ENCODE peak calls at places on chromosome 10, in ten cellular contexts. One of them, this sample, is unnamed.

GRCh38 chr10:74917481-74918077 is 91.2 kb downstream of the KAT6B start:
- DNase-seq in AG08395: peak; percentile 53
- DNase-seq in AG10803: peak; percentile 70
- DNase-seq in stimulated activated CD8-positive, alpha-beta memory T cell treated with anti-CD3 and anti-CD28 coated beads, Interleukin-2, amount 100 ng/mL, for 48 hours: no peak
- DNase-seq in hippocampal formation: no peak
- DNase-seq in NCI-H1048: no peak
- DNase-seq in T1000: no peak
- DNase-seq in mesothelial cell of epicardium: no peak
- DNase-seq in activated naive CD8-positive, alpha-beta T cell treated with anti-CD3 and anti-CD28 coated beads, Interleukin-2, amount 50 U/mL, for 24 hours: no peak
- DNase-seq in astrocyte: peak; percentile 90
- DNase-seq in this sample: no peak

GRCh38 chr10:127880557-127880956 is 12.2 kb downstream of the CLRN3 start:
- DNase-seq in AG08395: no peak
- DNase-seq in T1000: no peak
- DNase-seq in mesothelial cell of epicardium: no peak
- DNase-seq in astrocyte: no peak
- DNase-seq in stimulated activated CD8-positive, alpha-beta memory T cell treated with anti-CD3 and anti-CD28 coated beads, Interleukin-2, amount 100 ng/mL, for 48 hours: no peak
- DNase-seq in AG10803: no peak
- DNase-seq in activated naive CD8-positive, alpha-beta T cell treated with anti-CD3 and anti-CD28 coated beads, Interleukin-2, amount 50 U/mL, for 24 hours: no peak
- DNase-seq in hippocampal formation: peak; percentile 40
- DNase-seq in NCI-H1048: no peak
- DNase-seq in this sample: no peak

GRCh38 chr10:4034907-4035581 is 250.0 kb upstream of the KLF6 start:
- DNase-seq in AG08395: peak; percentile 60
- DNase-seq in hippocampal formation: no peak
- DNase-seq in stimulated activated CD8-positive, alpha-beta memory T cell treated with anti-CD3 and anti-CD28 coated beads, Interleukin-2, amount 100 ng/mL, for 48 hours: no peak
- DNase-seq in astrocyte: no peak
- DNase-seq in NCI-H1048: no peak
- DNase-seq in activated naive CD8-positive, alpha-beta T cell treated with anti-CD3 and anti-CD28 coated beads, Interleukin-2, amount 50 U/mL, for 24 hours: peak; percentile 22
- DNase-seq in T1000: no peak
- DNase-seq in AG10803: peak; percentile 53
- DNase-seq in mesothelial cell of epicardium: no peak
- DNase-seq in this sample: no peak

GRCh38 chr10:33126118-33126517 is 168.1 kb upstream of the ITGB1 start:
- DNase-seq in NCI-H1048: no peak
- DNase-seq in T1000: no peak
- DNase-seq in AG08395: no peak
- DNase-seq in AG10803: peak; percentile 27
- DNase-seq in mesothelial cell of epicardium: no peak
- DNase-seq in activated naive CD8-positive, alpha-beta T cell treated with anti-CD3 and anti-CD28 coated beads, Interleukin-2, amount 50 U/mL, for 24 hours: no peak
- DNase-seq in hippocampal formation: no peak
- DNase-seq in stimulated activated CD8-positive, alpha-beta memory T cell treated with anti-CD3 and anti-CD28 coated beads, Interleukin-2, amount 100 ng/mL, for 48 hours: no peak
- DNase-seq in astrocyte: peak; percentile 64
- DNase-seq in this sample: no peak

GRCh38 chr10:45091968-45092367 is 91.2 kb downstream of the ZNF22 start:
- DNase-seq in NCI-H1048: no peak
- DNase-seq in AG08395: no peak
- DNase-seq in activated naive CD8-positive, alpha-beta T cell treated with anti-CD3 and anti-CD28 coated beads, Interleukin-2, amount 50 U/mL, for 24 hours: no peak
- DNase-seq in hippocampal formation: peak; percentile 6
- DNase-seq in astrocyte: no peak
- DNase-seq in AG10803: no peak
- DNase-seq in stimulated activated CD8-positive, alpha-beta memory T cell treated with anti-CD3 and anti-CD28 coated beads, Interleukin-2, amount 100 ng/mL, for 48 hours: no peak
- DNase-seq in mesothelial cell of epicardium: no peak
- DNase-seq in T1000: no peak
- DNase-seq in this sample: no peak

GRCh38 chr10:108064856-108065255 is 900.4 kb upstream of the SORCS1 start:
- DNase-seq in activated naive CD8-positive, alpha-beta T cell treated with anti-CD3 and anti-CD28 coated beads, Interleukin-2, amount 50 U/mL, for 24 hours: no peak
- DNase-seq in AG10803: no peak
- DNase-seq in T1000: no peak
- DNase-seq in NCI-H1048: no peak
- DNase-seq in stimulated activated CD8-positive, alpha-beta memory T cell treated with anti-CD3 and anti-CD28 coated beads, Interleukin-2, amount 100 ng/mL, for 48 hours: no peak
- DNase-seq in hippocampal formation: no peak
- DNase-seq in mesothelial cell of epicardium: no peak
- DNase-seq in AG08395: no peak
- DNase-seq in astrocyte: no peak
- DNase-seq in this sample: no peak

GRCh38 chr10:26254616-26255015 is 38.0 kb downstream of the GAD2 start:
- DNase-seq in mesothelial cell of epicardium: no peak
- DNase-seq in T1000: no peak
- DNase-seq in AG10803: no peak
- DNase-seq in hippocampal formation: no peak
- DNase-seq in NCI-H1048: no peak
- DNase-seq in activated naive CD8-positive, alpha-beta T cell treated with anti-CD3 and anti-CD28 coated beads, Interleukin-2, amount 50 U/mL, for 24 hours: no peak
- DNase-seq in stimulated activated CD8-positive, alpha-beta memory T cell treated with anti-CD3 and anti-CD28 coated beads, Interleukin-2, amount 100 ng/mL, for 48 hours: no peak
- DNase-seq in astrocyte: no peak
- DNase-seq in AG08395: no peak
- DNase-seq in this sample: no peak

GRCh38 chr10:70693619-70694286 is 21.4 kb downstream of the ADAMTS14 start:
- DNase-seq in NCI-H1048: no peak
- DNase-seq in stimulated activated CD8-positive, alpha-beta memory T cell treated with anti-CD3 and anti-CD28 coated beads, Interleukin-2, amount 100 ng/mL, for 48 hours: no peak
- DNase-seq in activated naive CD8-positive, alpha-beta T cell treated with anti-CD3 and anti-CD28 coated beads, Interleukin-2, amount 50 U/mL, for 24 hours: no peak
- DNase-seq in T1000: no peak
- DNase-seq in AG08395: peak; percentile 95
- DNase-seq in mesothelial cell of epicardium: no peak
- DNase-seq in hippocampal formation: no peak
- DNase-seq in astrocyte: peak; percentile 86
- DNase-seq in AG10803: peak; percentile 99
- DNase-seq in this sample: peak; percentile 72

GRCh38 chr10:76899490-76899889 is 738.1 kb downstream of the KCNMA1 start:
- DNase-seq in T1000: no peak
- DNase-seq in activated naive CD8-positive, alpha-beta T cell treated with anti-CD3 and anti-CD28 coated beads, Interleukin-2, amount 50 U/mL, for 24 hours: no peak
- DNase-seq in astrocyte: no peak
- DNase-seq in NCI-H1048: no peak
- DNase-seq in stimulated activated CD8-positive, alpha-beta memory T cell treated with anti-CD3 and anti-CD28 coated beads, Interleukin-2, amount 100 ng/mL, for 48 hours: no peak
- DNase-seq in mesothelial cell of epicardium: no peak
- DNase-seq in hippocampal formation: no peak
- DNase-seq in AG08395: no peak
- DNase-seq in AG10803: peak; percentile 84
- DNase-seq in this sample: no peak

GRCh38 chr10:123241391-123242141 is 87.4 kb downstream of the BUB3 start:
- DNase-seq in activated naive CD8-positive, alpha-beta T cell treated with anti-CD3 and anti-CD28 coated beads, Interleukin-2, amount 50 U/mL, for 24 hours: peak; percentile 6
- DNase-seq in AG08395: no peak
- DNase-seq in AG10803: no peak
- DNase-seq in hippocampal formation: no peak
- DNase-seq in T1000: no peak
- DNase-seq in mesothelial cell of epicardium: no peak
- DNase-seq in NCI-H1048: no peak
- DNase-seq in stimulated activated CD8-positive, alpha-beta memory T cell treated with anti-CD3 and anti-CD28 coated beads, Interleukin-2, amount 100 ng/mL, for 48 hours: no peak
- DNase-seq in astrocyte: no peak
- DNase-seq in this sample: no peak

GRCh38 chr10:23198940-23199767 is 7.0 kb downstream of the PTF1A start:
- DNase-seq in astrocyte: no peak
- DNase-seq in hippocampal formation: no peak
- DNase-seq in activated naive CD8-positive, alpha-beta T cell treated with anti-CD3 and anti-CD28 coated beads, Interleukin-2, amount 50 U/mL, for 24 hours: no peak
- DNase-seq in T1000: no peak
- DNase-seq in stimulated activated CD8-positive, alpha-beta memory T cell treated with anti-CD3 and anti-CD28 coated beads, Interleukin-2, amount 100 ng/mL, for 48 hours: no peak
- DNase-seq in AG08395: no peak
- DNase-seq in AG10803: no peak
- DNase-seq in NCI-H1048: no peak
- DNase-seq in mesothelial cell of epicardium: no peak
- DNase-seq in this sample: no peak

GRCh38 chr10:20817116-20817515 is 80.0 kb downstream of the NEBL start:
- DNase-seq in T1000: no peak
- DNase-seq in mesothelial cell of epicardium: no peak
- DNase-seq in AG08395: no peak
- DNase-seq in astrocyte: no peak
- DNase-seq in NCI-H1048: no peak
- DNase-seq in AG10803: no peak
- DNase-seq in activated naive CD8-positive, alpha-beta T cell treated with anti-CD3 and anti-CD28 coated beads, Interleukin-2, amount 50 U/mL, for 24 hours: no peak
- DNase-seq in hippocampal formation: no peak
- DNase-seq in stimulated activated CD8-positive, alpha-beta memory T cell treated with anti-CD3 and anti-CD28 coated beads, Interleukin-2, amount 100 ng/mL, for 48 hours: no peak
- DNase-seq in this sample: no peak

GRCh38 chr10:75395955-75396860 is 5.4 kb downstream of the ZNF503 start:
- DNase-seq in hippocampal formation: no peak
- DNase-seq in AG08395: peak; percentile 45
- DNase-seq in astrocyte: no peak
- DNase-seq in NCI-H1048: no peak
- DNase-seq in mesothelial cell of epicardium: no peak
- DNase-seq in activated naive CD8-positive, alpha-beta T cell treated with anti-CD3 and anti-CD28 coated beads, Interleukin-2, amount 50 U/mL, for 24 hours: no peak
- DNase-seq in T1000: no peak
- DNase-seq in stimulated activated CD8-positive, alpha-beta memory T cell treated with anti-CD3 and anti-CD28 coated beads, Interleukin-2, amount 100 ng/mL, for 48 hours: no peak
- DNase-seq in AG10803: peak; percentile 33
- DNase-seq in this sample: peak; percentile 39

GRCh38 chr10:84352251-84352842 is 24.0 kb downstream of the CCSER2 start:
- DNase-seq in stimulated activated CD8-positive, alpha-beta memory T cell treated with anti-CD3 and anti-CD28 coated beads, Interleukin-2, amount 100 ng/mL, for 48 hours: peak; percentile 39
- DNase-seq in astrocyte: peak; percentile 41
- DNase-seq in NCI-H1048: peak; percentile 1
- DNase-seq in T1000: no peak
- DNase-seq in hippocampal formation: peak; percentile 50
- DNase-seq in AG08395: peak; percentile 60
- DNase-seq in activated naive CD8-positive, alpha-beta T cell treated with anti-CD3 and anti-CD28 coated beads, Interleukin-2, amount 50 U/mL, for 24 hours: peak; percentile 67
- DNase-seq in mesothelial cell of epicardium: no peak
- DNase-seq in AG10803: peak; percentile 60
- DNase-seq in this sample: no peak

GRCh38 chr10:29926649-29927048 is 132.7 kb downstream of the JCAD start:
- DNase-seq in AG08395: peak; percentile 66
- DNase-seq in astrocyte: peak; percentile 51
- DNase-seq in stimulated activated CD8-positive, alpha-beta memory T cell treated with anti-CD3 and anti-CD28 coated beads, Interleukin-2, amount 100 ng/mL, for 48 hours: no peak
- DNase-seq in AG10803: peak; percentile 70
- DNase-seq in activated naive CD8-positive, alpha-beta T cell treated with anti-CD3 and anti-CD28 coated beads, Interleukin-2, amount 50 U/mL, for 24 hours: no peak
- DNase-seq in hippocampal formation: no peak
- DNase-seq in NCI-H1048: no peak
- DNase-seq in T1000: no peak
- DNase-seq in mesothelial cell of epicardium: no peak
- DNase-seq in this sample: no peak

GRCh38 chr10:60942604-60943269 is 1.2 kb downstream of the RHOBTB1 start:
- DNase-seq in NCI-H1048: no peak
- DNase-seq in mesothelial cell of epicardium: peak; percentile 22
- DNase-seq in activated naive CD8-positive, alpha-beta T cell treated with anti-CD3 and anti-CD28 coated beads, Interleukin-2, amount 50 U/mL, for 24 hours: peak; percentile 36
- DNase-seq in T1000: no peak
- DNase-seq in AG08395: peak; percentile 17
- DNase-seq in AG10803: peak; percentile 60
- DNase-seq in astrocyte: peak; percentile 40
- DNase-seq in hippocampal formation: peak; percentile 61
- DNase-seq in stimulated activated CD8-positive, alpha-beta memory T cell treated with anti-CD3 and anti-CD28 coated beads, Interleukin-2, amount 100 ng/mL, for 48 hours: no peak
- DNase-seq in this sample: peak; percentile 61

GRCh38 chr10:1394155-1394912 is 338.1 kb downstream of the WDR37 start:
- DNase-seq in hippocampal formation: no peak
- DNase-seq in mesothelial cell of epicardium: no peak
- DNase-seq in astrocyte: no peak
- DNase-seq in AG08395: no peak
- DNase-seq in AG10803: no peak
- DNase-seq in T1000: no peak
- DNase-seq in activated naive CD8-positive, alpha-beta T cell treated with anti-CD3 and anti-CD28 coated beads, Interleukin-2, amount 50 U/mL, for 24 hours: no peak
- DNase-seq in NCI-H1048: no peak
- DNase-seq in stimulated activated CD8-positive, alpha-beta memory T cell treated with anti-CD3 and anti-CD28 coated beads, Interleukin-2, amount 100 ng/mL, for 48 hours: no peak
- DNase-seq in this sample: no peak

GRCh38 chr10:97584060-97584797 is at the start of gene HOGA1:
- DNase-seq in AG08395: peak; percentile 74
- DNase-seq in NCI-H1048: no peak
- DNase-seq in stimulated activated CD8-positive, alpha-beta memory T cell treated with anti-CD3 and anti-CD28 coated beads, Interleukin-2, amount 100 ng/mL, for 48 hours: no peak
- DNase-seq in activated naive CD8-positive, alpha-beta T cell treated with anti-CD3 and anti-CD28 coated beads, Interleukin-2, amount 50 U/mL, for 24 hours: no peak
- DNase-seq in AG10803: peak; percentile 71
- DNase-seq in mesothelial cell of epicardium: no peak
- DNase-seq in hippocampal formation: peak; percentile 88
- DNase-seq in T1000: peak; percentile 45
- DNase-seq in astrocyte: peak; percentile 51
- DNase-seq in this sample: peak; percentile 96

GRCh38 chr10:24894728-24895127 is 57.7 kb downstream of the PRTFDC1 start:
- DNase-seq in astrocyte: no peak
- DNase-seq in activated naive CD8-positive, alpha-beta T cell treated with anti-CD3 and anti-CD28 coated beads, Interleukin-2, amount 50 U/mL, for 24 hours: peak; percentile 26
- DNase-seq in mesothelial cell of epicardium: no peak
- DNase-seq in NCI-H1048: no peak
- DNase-seq in stimulated activated CD8-positive, alpha-beta memory T cell treated with anti-CD3 and anti-CD28 coated beads, Interleukin-2, amount 100 ng/mL, for 48 hours: no peak
- DNase-seq in T1000: no peak
- DNase-seq in AG08395: no peak
- DNase-seq in hippocampal formation: no peak
- DNase-seq in AG10803: no peak
- DNase-seq in this sample: no peak

GRCh38 chr10:79336276-79336675 is 11.0 kb upstream of the PPIF start:
- DNase-seq in activated naive CD8-positive, alpha-beta T cell treated with anti-CD3 and anti-CD28 coated beads, Interleukin-2, amount 50 U/mL, for 24 hours: no peak
- DNase-seq in AG08395: no peak
- DNase-seq in hippocampal formation: no peak
- DNase-seq in AG10803: no peak
- DNase-seq in stimulated activated CD8-positive, alpha-beta memory T cell treated with anti-CD3 and anti-CD28 coated beads, Interleukin-2, amount 100 ng/mL, for 48 hours: no peak
- DNase-seq in astrocyte: no peak
- DNase-seq in NCI-H1048: no peak
- DNase-seq in T1000: no peak
- DNase-seq in mesothelial cell of epicardium: no peak
- DNase-seq in this sample: no peak

GRCh38 chr10:32980558-32981468 is 22.8 kb upstream of the ITGB1 start:
- DNase-seq in astrocyte: peak; percentile 99
- DNase-seq in AG08395: peak; percentile 90
- DNase-seq in stimulated activated CD8-positive, alpha-beta memory T cell treated with anti-CD3 and anti-CD28 coated beads, Interleukin-2, amount 100 ng/mL, for 48 hours: peak; percentile 74
- DNase-seq in hippocampal formation: peak; percentile 63
- DNase-seq in T1000: peak; percentile 95
- DNase-seq in activated naive CD8-positive, alpha-beta T cell treated with anti-CD3 and anti-CD28 coated beads, Interleukin-2, amount 50 U/mL, for 24 hours: peak; percentile 79
- DNase-seq in mesothelial cell of epicardium: peak; percentile 46
- DNase-seq in AG10803: peak; percentile 99
- DNase-seq in NCI-H1048: peak; percentile 28
- DNase-seq in this sample: peak; percentile 92

This sample was measured in psoas muscle.